ENCODE peak calls at places on chromosome 14, in four cellular contexts. W is IMR-90, J is fibroblast of the aortic adventitia, T is SK-N-SH. B is an unnamed sample.

GRCh38 chr14:63523735-63524408 is 19.3 kb downstream of the PPP2R5E start:
- DNase-seq in J (no peak), T (peak), W (no peak), B (no peak)

GRCh38 chr14:45144658-45145057 is 8.9 kb downstream of the FANCM start:
- DNase-seq in W (no peak), T (no peak), J (no peak), B (no peak)

GRCh38 chr14:90405101-90405500 is 8.3 kb downstream of the CALM1 start:
- DNase-seq in T (no peak), J (no peak), W (no peak), B (no peak)

GRCh38 chr14:34931206-34931605 is 51.6 kb upstream of the SRP54 start:
- DNase-seq in J (peak), W (peak), T (no peak), B (no peak)

GRCh38 chr14:92540472-92541048 is 27.0 kb downstream of the RIN3 start:
- DNase-seq in W (peak), J (peak), T (peak), B (peak)

GRCh38 chr14:59359451-59360124 is 105.6 kb downstream of the GPR135 start:
- DNase-seq in T (no peak), J (no peak), W (no peak), B (no peak)

GRCh38 chr14:95547272-95547625 is 12.4 kb downstream of the GLRX5 start:
- DNase-seq in T (no peak), J (no peak), W (no peak), B (no peak)

GRCh38 chr14:103224996-103225874 is 102.0 kb downstream of the TNFAIP2 start:
- DNase-seq in T (no peak), J (no peak), W (peak), B (no peak)

GRCh38 chr14:96059519-96060135 is 20.5 kb downstream of the C14orf132 start:
- DNase-seq in J (no peak), W (no peak), T (no peak), B (no peak)

GRCh38 chr14:102063808-102064429 is 22.9 kb downstream of the HSP90AA1 start:
- DNase-seq in W (no peak), T (peak), J (no peak), B (no peak)

GRCh38 chr14:94025720-94026119 is 420 bp upstream of the OTUB2 start:
- DNase-seq in J (no peak), W (no peak), T (no peak), B (no peak)

GRCh38 chr14:68977137-68977740 is 1.9 kb downstream of the ACTN1 start:
- DNase-seq in J (peak), T (peak), W (no peak), B (no peak)
- H3K4me3 ChIP-seq in J (peak), T (peak), W (peak), B (peak)

GRCh38 chr14:83960832-83961512 is 1569.0 kb upstream of the FLRT2 start:
- DNase-seq in W (no peak), J (no peak), T (no peak), B (no peak)
- TF ChIP-seq CTCF in W (no peak), J (no peak), T (no peak), B (no peak)

GRCh38 chr14:52369305-52369781 is 55.2 kb downstream of the PTGER2 start:
- DNase-seq in W (peak), J (peak), T (no peak), B (peak)
- H3K4me3 ChIP-seq in W (no peak), J (no peak), T (no peak), B (no peak)

GRCh38 chr14:64760916-64761315 is 56.7 kb downstream of the PLEKHG3 start:
- DNase-seq in W (no peak), T (no peak), J (no peak), B (no peak)

GRCh38 chr14:64763801-64764511 is 59.7 kb downstream of the PLEKHG3 start:
- DNase-seq in T (peak), W (peak), J (peak), B (peak)

GRCh38 chr14:64761441-64762043 is 57.3 kb downstream of the PLEKHG3 start:
- DNase-seq in W (peak), T (no peak), J (no peak), B (no peak)

GRCh38 chr14:64763089-64763782 is 59.0 kb downstream of the PLEKHG3 start:
- DNase-seq in W (no peak), T (no peak), J (no peak), B (no peak)

GRCh38 chr14:64762044-64763034 is 58.1 kb downstream of the PLEKHG3 start:
- DNase-seq in T (peak), W (peak), J (peak), B (peak)
- TF ChIP-seq CTCF in T (no peak), W (no peak), J (no peak), B (no peak)

DNA sequence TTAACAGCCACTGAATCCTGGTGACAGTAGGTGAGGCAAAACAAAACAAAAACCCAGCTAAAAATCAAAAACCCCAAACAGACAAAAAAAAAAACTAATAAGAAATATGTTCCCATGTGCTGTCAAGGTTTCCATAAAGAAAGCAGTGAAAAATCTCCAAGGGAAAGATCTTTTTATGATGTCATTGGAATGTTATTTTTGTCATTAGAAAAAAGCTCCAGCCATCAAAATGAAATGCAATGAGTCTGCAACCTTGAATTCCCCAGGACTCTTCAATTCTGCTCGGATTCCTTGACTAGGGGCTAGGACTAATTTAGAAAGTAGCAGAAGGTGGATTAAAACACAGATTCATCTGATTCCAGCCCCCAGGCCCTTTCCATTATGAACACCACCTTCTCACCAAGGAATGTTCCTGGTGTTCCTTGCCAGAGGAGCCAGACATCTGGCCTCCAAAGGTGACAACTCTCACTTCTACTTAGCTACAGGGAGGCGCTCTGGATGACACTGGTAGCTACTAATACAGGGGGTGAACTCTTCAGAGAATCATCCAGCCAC is 6.0 kb upstream of the PCNX1 start:
- DNase-seq in T (no peak), J (peak), W (peak), B (peak)
- H3K4me3 ChIP-seq in T (no peak), J (no peak), W (no peak), B (no peak)

DNA sequence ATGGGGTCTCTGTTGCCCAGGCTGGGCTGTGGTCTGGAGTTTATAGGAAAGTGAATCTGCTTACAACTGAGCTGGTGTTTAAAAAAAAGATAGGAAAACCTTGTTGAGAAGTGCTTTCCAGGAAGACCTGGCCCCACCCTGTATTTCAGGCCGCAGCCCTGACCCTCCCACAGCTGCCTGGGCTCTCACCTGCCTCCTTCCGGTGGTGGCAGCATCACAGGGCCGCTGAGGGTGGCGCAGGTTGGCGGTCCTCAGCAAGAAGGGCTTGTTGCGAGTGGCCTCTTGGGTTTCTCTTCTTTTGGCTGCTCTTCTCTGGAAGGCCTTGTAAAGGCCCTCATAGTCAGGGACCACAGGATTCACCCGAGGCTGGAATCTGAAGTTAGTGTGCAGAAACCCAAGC is 7.7 kb downstream of the FAM161B start:
- DNase-seq in W (no peak), T (no peak), J (no peak), B (no peak)
- TF ChIP-seq CTCF in W (no peak), T (no peak), J (no peak), B (no peak)

B was measured in AG04449.